ENCODE peak calls at places on chromosomes 6 and 20, in seven cellular contexts. A, G, F, U, X, P and R are unnamed samples.

GRCh38 chr20:48294196-48294595 is 508.9 kb upstream of the SULF2 start:
- DNase-seq in A (no peak), G (no peak), F (peak), U (peak), X (no peak), P (no peak), R (no peak)

GRCh38 chr6:134052776-134053120 is 324 bp upstream of the SLC2A12 start:
- DNase-seq in A (no peak), G (no peak), F (no peak), U (no peak), X (no peak), P (no peak), R (no peak)

GRCh38 chr6:151391021-151391470 is 313 bp downstream of the ZBTB2 start:
- DNase-seq in A (no peak), G (no peak), F (peak), U (peak), X (peak), P (no peak), R (no peak)

GRCh38 chr6:159104163-159104885 is 59.5 kb upstream of the TAGAP start:
- DNase-seq in A (no peak), G (peak), F (peak), U (peak), X (peak), P (peak), R (no peak)

GRCh38 chr20:34834459-34834893 is 9.0 kb upstream of the NCOA6 start:
- DNase-seq in A (no peak), G (peak), F (peak), U (peak), X (no peak), P (no peak), R (peak)

GRCh38 chr20:6560978-6561377 is 206.5 kb upstream of the BMP2 start:
- DNase-seq in A (no peak), G (no peak), F (no peak), U (no peak), X (no peak), P (no peak), R (no peak)

GRCh38 chr6:6699741-6700367 is 111.3 kb downstream of the LY86 start:
- DNase-seq in A (peak), G (peak), F (peak), U (no peak), X (peak), P (no peak), R (peak)

GRCh38 chr6:159061805-159062563 is 17.2 kb upstream of the TAGAP start:
- DNase-seq in A (no peak), G (no peak), F (no peak), U (peak), X (no peak), P (no peak), R (no peak)

GRCh38 chr6:137811121-137811911 is 55.7 kb upstream of the TNFAIP3 start:
- DNase-seq in A (peak), G (peak), F (peak), U (peak), X (peak), P (no peak), R (peak)

GRCh38 chr20:60512436-60512835 is 554.2 kb downstream of the CDH26 start:
- DNase-seq in A (peak), G (no peak), F (peak), U (no peak), X (no peak), P (no peak), R (peak)

GRCh38 chr6:28695671-28696537 is 170.2 kb downstream of the GPX5 start:
- DNase-seq in A (no peak), G (peak), F (peak), U (no peak), X (no peak), P (no peak), R (no peak)

GRCh38 chr6:27136077-27136644 is 111.3 kb upstream of the PRSS16 start:
- DNase-seq in A (no peak), G (no peak), F (no peak), U (no peak), X (peak), P (no peak), R (no peak)

GRCh38 chr6:160456214-160456546 is 108.0 kb downstream of the SLC22A3 start:
- DNase-seq in A (no peak), G (no peak), F (no peak), U (no peak), X (no peak), P (no peak), R (no peak)

GRCh38 chr6:123604067-123604466 is 32.7 kb downstream of the TRDN start:
- DNase-seq in A (no peak), G (no peak), F (no peak), U (no peak), X (peak), P (no peak), R (no peak)

GRCh38 chr20:57479196-57479595 is 45.7 kb downstream of the CTCFL start:
- DNase-seq in A (no peak), G (no peak), F (no peak), U (no peak), X (no peak), P (no peak), R (no peak)

GRCh38 chr20:57482148-57482547 is 42.8 kb downstream of the CTCFL start:
- DNase-seq in A (no peak), G (no peak), F (no peak), U (peak), X (no peak), P (no peak), R (no peak)

GRCh38 chr20:57482796-57483195 is 42.1 kb downstream of the CTCFL start:
- DNase-seq in A (no peak), G (no peak), F (no peak), U (no peak), X (no peak), P (no peak), R (no peak)

GRCh38 chr20:57481281-57481711 is 43.6 kb downstream of the CTCFL start:
- DNase-seq in A (no peak), G (no peak), F (no peak), U (peak), X (no peak), P (no peak), R (no peak)

GRCh38 chr20:57480444-57481152 is 44.3 kb downstream of the CTCFL start:
- DNase-seq in A (no peak), G (no peak), F (no peak), U (peak), X (no peak), P (no peak), R (no peak)
- H3K4me3 ChIP-seq in A (no peak), G (no peak), F (no peak), U (peak), X (no peak), P (no peak), R (no peak)

GRCh38 chr6:127547215-127547614 is 28.1 kb upstream of the MTCL3 start:
- DNase-seq in A (no peak), G (peak), F (peak), U (peak), X (peak), P (no peak), R (no peak)
- TF ChIP-seq CTCF in A (peak), G (peak), F (peak), U (no peak), X (peak), P (no peak), R (no peak)

GRCh38 chr6:42165016-42165415 is 8.1 kb upstream of the GUCA1A start:
- DNase-seq in A (peak), G (no peak), F (peak), U (no peak), X (no peak), P (no peak), R (no peak)
- H3K4me3 ChIP-seq in A (no peak), G (no peak), F (no peak), U (no peak), X (no peak), P (no peak), R (no peak)

GRCh38 chr6:4133941-4134838 is 1.2 kb downstream of the ECI2 start:
- DNase-seq in A (no peak), G (peak), F (peak), U (peak), X (peak), P (peak), R (no peak)

GRCh38 chr6:4139272-4139671 is 3.9 kb upstream of the ECI2 start:
- DNase-seq in A (no peak), G (peak), F (peak), U (no peak), X (no peak), P (no peak), R (no peak)

GRCh38 chr6:4135665-4136353 is 434 bp upstream of the ECI2 start:
- DNase-seq in A (peak), G (peak), F (peak), U (peak), X (peak), P (peak), R (peak)

GRCh38 chr6:4136354-4136831 is 1.0 kb upstream of the ECI2 start:
- DNase-seq in A (no peak), G (no peak), F (no peak), U (peak), X (no peak), P (no peak), R (no peak)

GRCh38 chr6:4134841-4135664 is at the start of gene ECI2:
- DNase-seq in A (no peak), G (peak), F (no peak), U (peak), X (peak), P (peak), R (no peak)
- TF ChIP-seq CTCF in A (no peak), G (no peak), F (no peak), U (no peak), X (no peak), P (no peak), R (no peak)

GRCh38 chr6:136225496-136225895 is 24.6 kb downstream of the MTFR2 start:
- DNase-seq in A (no peak), G (peak), F (peak), U (no peak), X (no peak), P (no peak), R (no peak)

GRCh38 chr6:136226027-136226673 is 24.0 kb downstream of the MTFR2 start:
- DNase-seq in A (no peak), G (peak), F (peak), U (peak), X (peak), P (no peak), R (no peak)

GRCh38 chr6:136230219-136230980 is 19.7 kb downstream of the MTFR2 start:
- DNase-seq in A (no peak), G (peak), F (no peak), U (no peak), X (no peak), P (no peak), R (no peak)

GRCh38 chr6:136228811-136229210 is 21.3 kb downstream of the MTFR2 start:
- DNase-seq in A (no peak), G (no peak), F (no peak), U (peak), X (no peak), P (no peak), R (no peak)

GRCh38 chr6:136226674-136227377 is 23.3 kb downstream of the MTFR2 start:
- DNase-seq in A (no peak), G (no peak), F (no peak), U (no peak), X (no peak), P (no peak), R (no peak)
- H3K4me3 ChIP-seq in A (no peak), G (no peak), F (no peak), U (no peak), X (no peak), P (no peak), R (no peak)

GRCh38 chr6:26017567-26017966 is 55.0 kb downstream of the TRIM38 start:
- DNase-seq in A (no peak), G (peak), F (peak), U (peak), X (no peak), P (no peak), R (no peak)
- TF ChIP-seq CTCF in A (peak), G (peak), F (peak), U (peak), X (no peak), P (no peak), R (peak)

DNA sequence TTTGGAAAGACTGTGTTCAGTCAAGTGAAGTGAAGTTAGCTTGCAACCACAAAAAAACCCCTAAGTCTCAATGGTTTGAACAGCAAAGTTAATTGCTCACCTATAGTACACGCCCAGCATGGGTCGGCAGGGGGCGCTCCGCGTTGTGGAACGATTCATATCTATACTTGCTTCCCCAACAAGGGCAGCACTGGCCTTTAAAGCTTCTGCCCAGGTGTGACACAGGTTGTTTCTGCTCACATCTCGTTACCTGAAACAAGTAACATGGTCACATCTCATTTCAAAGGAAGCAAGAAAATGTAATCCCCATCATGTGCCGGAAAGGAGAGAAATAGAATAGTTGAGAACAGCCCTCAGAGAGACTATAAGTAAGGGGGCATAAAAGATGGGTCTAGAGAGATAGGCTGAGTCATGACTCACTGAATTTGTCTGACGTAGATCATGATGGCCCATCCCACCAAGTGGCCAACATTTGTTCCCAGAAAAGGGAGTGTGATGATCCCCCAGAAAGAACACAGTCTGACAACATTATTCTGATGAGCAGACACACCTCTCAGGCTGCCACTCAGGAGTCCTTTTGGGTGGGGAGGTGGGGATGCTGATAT is 29.0 kb downstream of the HNF4A start:
- DNase-seq in A (no peak), G (peak), F (peak), U (peak), X (peak), P (peak), R (no peak)
- H3K4me3 ChIP-seq in A (no peak), G (no peak), F (no peak), U (no peak), X (no peak), P (no peak), R (no peak)

GRCh38 chr6:143335865-143336264 is 114.6 kb downstream of the ADAT2 start:
- DNase-seq in A (no peak), G (peak), F (no peak), U (no peak), X (no peak), P (no peak), R (no peak)

GRCh38 chr6:143339223-143339622 is 111.3 kb downstream of the ADAT2 start:
- DNase-seq in A (no peak), G (peak), F (no peak), U (no peak), X (no peak), P (no peak), R (no peak)

GRCh38 chr6:143333749-143334520 is 116.6 kb downstream of the ADAT2 start:
- DNase-seq in A (no peak), G (peak), F (no peak), U (no peak), X (no peak), P (no peak), R (no peak)

GRCh38 chr6:143336446-143337152 is 113.9 kb downstream of the ADAT2 start:
- DNase-seq in A (no peak), G (peak), F (peak), U (no peak), X (no peak), P (no peak), R (no peak)

DNA sequence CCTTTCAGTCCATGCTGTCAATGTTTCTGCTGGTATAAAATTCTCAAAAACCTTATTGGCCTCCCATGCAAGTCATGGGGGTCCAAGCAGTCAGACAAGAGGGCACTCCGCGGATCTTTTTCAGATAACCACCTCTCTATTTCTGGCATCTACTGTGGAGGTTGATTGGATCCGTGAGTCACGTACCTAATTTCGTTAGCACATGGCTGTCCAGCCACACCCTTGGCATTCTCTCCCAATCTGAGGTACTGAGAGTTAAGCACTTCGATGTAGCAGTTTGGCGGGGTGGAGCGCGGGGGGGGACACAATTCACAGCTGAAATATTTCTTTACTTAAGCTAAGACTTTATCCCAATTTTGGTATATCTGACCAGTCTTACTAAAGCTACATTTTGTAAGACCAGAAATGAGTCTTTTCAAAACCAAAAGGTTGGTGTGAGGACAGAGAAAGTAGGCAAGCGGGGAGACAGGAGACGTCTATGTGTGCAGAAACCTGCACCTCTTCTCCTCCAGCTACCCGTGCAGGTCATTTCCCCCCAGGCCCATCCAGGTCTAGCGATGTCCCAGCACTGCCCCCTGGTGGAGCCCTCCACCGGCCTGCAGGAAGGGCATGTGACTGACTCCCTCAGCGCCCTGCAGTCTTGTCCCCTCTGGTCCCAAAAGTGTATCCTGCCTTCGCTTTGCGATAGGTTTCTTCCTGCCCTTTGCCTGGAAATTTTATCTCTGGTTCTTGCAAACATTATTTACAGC is 113.1 kb downstream of the ADAT2 start:
- DNase-seq in A (no peak), G (peak), F (peak), U (peak), X (peak), P (peak), R (no peak)
- TF ChIP-seq CTCF in A (peak), G (peak), F (peak), U (peak), X (peak), P (no peak), R (peak)

GRCh38 chr20:19890358-19891117 is 126.6 kb upstream of the NAA20 start:
- DNase-seq in A (no peak), G (no peak), F (no peak), U (no peak), X (no peak), P (no peak), R (no peak)
- H3K4me3 ChIP-seq in A (no peak), G (no peak), F (no peak), U (no peak), X (no peak), P (no peak), R (no peak)

GRCh38 chr20:23138226-23138625 is 52.1 kb upstream of the CD93 start:
- DNase-seq in A (no peak), G (no peak), F (no peak), U (no peak), X (no peak), P (no peak), R (no peak)
- TF ChIP-seq CTCF in A (no peak), G (no peak), F (no peak), U (no peak), X (no peak), P (no peak), R (no peak)